ENCODE peak calls at places on chromosome 12, in ten cellular contexts. R, A, C, M, H, V, S, B, F and Q are unnamed samples.

GRCh38 chr12:130649101-130649571 is 67.0 kb downstream of the RIMBP2 start:
- DNase-seq in R (no peak), A (no peak), C (no peak), M (no peak), H (no peak), V (no peak), S (no peak), B (no peak), F (no peak), Q (no peak)

GRCh38 chr12:49553512-49554088 is 14.3 kb downstream of the MCRS1 start:
- DNase-seq in R (no peak), A (no peak), C (no peak), M (no peak), H (peak; percentile 52), V (no peak), S (no peak), B (peak; percentile 44), F (peak; percentile 46), Q (no peak)

GRCh38 chr12:120376416-120376815 is 7.5 kb upstream of the MSI1 start:
- DNase-seq in R (no peak), A (no peak), C (no peak), M (no peak), H (no peak), V (no peak), S (no peak), B (no peak), F (no peak), Q (no peak)

GRCh38 chr12:5138256-5138655 is 94.6 kb downstream of the KCNA5 start:
- DNase-seq in R (no peak), A (no peak), C (no peak), M (no peak), H (no peak), V (no peak), S (no peak), B (no peak), F (no peak), Q (no peak)

GRCh38 chr12:112584266-112584722 is 165.5 kb downstream of the PTPN11 start:
- DNase-seq in R (no peak), A (no peak), C (no peak), M (no peak), H (peak; percentile 42), V (no peak), S (no peak), B (no peak), F (no peak), Q (no peak)

GRCh38 chr12:125586441-125586840 is 521.2 kb downstream of the AACS start:
- DNase-seq in R (no peak), A (no peak), C (no peak), M (no peak), H (no peak), V (no peak), S (no peak), B (no peak), F (no peak), Q (no peak)

GRCh38 chr12:114404451-114405198 is 1.3 kb downstream of the TBX5 start:
- DNase-seq in R (no peak), A (no peak), C (no peak), M (no peak), H (no peak), V (no peak), S (peak; percentile 40), B (no peak), F (no peak), Q (no peak)

GRCh38 chr12:7108042-7108927 is 729 bp downstream of the C1RL start:
- DNase-seq in R (peak; percentile 79), A (peak; percentile 83), C (peak; percentile 78), M (peak; percentile 83), H (peak; percentile 74), V (peak; percentile 55), S (peak; percentile 87), B (peak; percentile 28), F (peak; percentile 71), Q (peak; percentile 35)

GRCh38 chr12:43453761-43454160 is 98.2 kb downstream of the ADAMTS20 start:
- DNase-seq in R (no peak), A (no peak), C (no peak), M (no peak), H (no peak), V (no peak), S (no peak), B (no peak), F (no peak), Q (no peak)

GRCh38 chr12:98745578-98746391 is 100.7 kb downstream of the APAF1 start:
- DNase-seq in R (no peak), A (no peak), C (no peak), M (no peak), H (no peak), V (no peak), S (peak; percentile 42), B (peak; percentile 39), F (no peak), Q (no peak)

GRCh38 chr12:5187136-5187535 is 143.5 kb downstream of the KCNA5 start:
- DNase-seq in R (no peak), A (no peak), C (no peak), M (no peak), H (no peak), V (no peak), S (no peak), B (no peak), F (no peak), Q (no peak)

GRCh38 chr12:114668151-114668891 is 15.7 kb downstream of the TBX3 start:
- DNase-seq in R (peak; percentile 73), A (peak; percentile 84), C (peak; percentile 81), M (peak; percentile 64), H (peak; percentile 46), V (no peak), S (peak; percentile 76), B (peak; percentile 38), F (no peak), Q (peak; percentile 19)

GRCh38 chr12:2057041-2057792 is 4.4 kb downstream of the CACNA1C start:
- DNase-seq in R (peak; percentile 58), A (peak; percentile 53), C (peak; percentile 66), M (peak; percentile 66), H (no peak), V (no peak), S (peak; percentile 73), B (peak; percentile 34), F (peak; percentile 18), Q (no peak)

GRCh38 chr12:66240106-66240820 is 51.2 kb downstream of the IRAK3 start:
- DNase-seq in R (no peak), A (no peak), C (no peak), M (no peak), H (no peak), V (no peak), S (no peak), B (no peak), F (no peak), Q (no peak)

GRCh38 chr12:96140110-96140509 is 54.1 kb upstream of the ELK3 start:
- DNase-seq in R (no peak), A (no peak), C (no peak), M (no peak), H (no peak), V (no peak), S (peak; percentile 46), B (no peak), F (no peak), Q (no peak)

GRCh38 chr12:108455706-108456105 is 59.4 kb upstream of the FICD start:
- DNase-seq in R (no peak), A (no peak), C (no peak), M (no peak), H (no peak), V (peak; percentile 26), S (no peak), B (no peak), F (no peak), Q (no peak)

GRCh38 chr12:128947199-128947598 is 93.9 kb downstream of the GLT1D1 start:
- DNase-seq in R (no peak), A (no peak), C (no peak), M (no peak), H (no peak), V (no peak), S (no peak), B (no peak), F (no peak), Q (no peak)

GRCh38 chr12:31220061-31220460 is 105.9 kb downstream of the SINHCAF start:
- DNase-seq in R (no peak), A (no peak), C (no peak), M (no peak), H (no peak), V (no peak), S (no peak), B (no peak), F (no peak), Q (no peak)

GRCh38 chr12:74985293-74985985 is 224.2 kb downstream of the KCNC2 start:
- DNase-seq in R (no peak), A (no peak), C (no peak), M (no peak), H (no peak), V (no peak), S (no peak), B (no peak), F (no peak), Q (no peak)

GRCh38 chr12:89880695-89881350 is 172.2 kb upstream of the ATP2B1 start:
- DNase-seq in R (no peak), A (no peak), C (no peak), M (no peak), H (no peak), V (peak; percentile 91), S (no peak), B (no peak), F (peak; percentile 69), Q (no peak)
- H3K4me3 ChIP-seq in R (no peak overlapping the region), A (no peak overlapping the region), C (no peak overlapping the region), M (no peak overlapping the region), H (no peak overlapping the region), V (peak overlapping the region; percentile 53), S (no peak overlapping the region), B (no peak overlapping the region), F (peak overlapping the region; percentile 25), Q (no peak overlapping the region)

GRCh38 chr12:14410841-14411569 is 45.5 kb downstream of the ATF7IP start:
- DNase-seq in R (no peak), A (no peak), C (no peak), M (no peak), H (peak; percentile 57), V (no peak), S (peak; percentile 29), B (peak; percentile 21), F (no peak), Q (no peak)
- H3K9me3 ChIP-seq in R (peaks cover 7% of the 10 kb centered on the region), A (peaks cover 11% of the 10 kb centered on the region), C (no peaks in the 10 kb centered on the region), M (no peaks in the 10 kb centered on the region), H (peaks cover 29% of the 10 kb centered on the region), V (peaks cover 42% of the 10 kb centered on the region), S (no peaks in the 10 kb centered on the region), B (no peaks in the 10 kb centered on the region), F (no peaks in the 10 kb centered on the region), Q (no peaks in the 10 kb centered on the region)

GRCh38 chr12:122872815-122873361 is 23.0 kb downstream of the VPS37B start:
- DNase-seq in R (no peak), A (no peak), C (no peak), M (no peak), H (no peak), V (no peak), S (no peak), B (no peak), F (no peak), Q (no peak)
- H3K4me3 ChIP-seq in R (peak overlapping the region; percentile 60), A (peak overlapping the region; percentile 17), C (no peak overlapping the region), M (no peak overlapping the region), H (no peak overlapping the region), V (no peak overlapping the region), S (no peak overlapping the region), B (no peak overlapping the region), F (no peak overlapping the region), Q (no peak overlapping the region)

DNA sequence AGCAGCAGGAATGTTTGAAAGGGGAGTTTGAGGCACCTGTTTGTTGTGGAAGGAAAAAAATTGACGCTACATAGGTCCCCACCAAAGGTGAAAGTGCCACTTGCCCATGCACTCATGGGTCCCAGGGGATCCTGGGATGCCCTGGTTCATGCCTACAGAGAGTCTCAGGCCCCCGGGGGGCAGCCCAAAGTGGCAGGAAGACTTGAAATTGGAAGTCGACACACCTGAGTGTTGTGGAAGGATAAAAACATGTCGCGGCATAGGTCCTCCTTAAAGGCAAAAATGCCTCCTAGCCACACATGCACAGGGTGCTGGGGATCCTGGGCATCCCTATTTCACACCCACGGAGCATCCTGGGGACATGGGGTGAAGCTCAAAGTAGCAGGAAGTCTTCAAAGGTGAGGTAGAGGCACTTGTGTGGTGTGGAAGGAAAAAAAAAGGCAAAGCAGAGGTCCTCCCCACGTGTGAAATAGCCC is 576.1 kb downstream of the ALG10 start:
- DNase-seq in R (no peak), A (no peak), C (no peak), M (no peak), H (no peak), V (no peak), S (no peak), B (no peak), F (no peak), Q (no peak)
- H3K9me3 ChIP-seq in R (peaks cover 100% of the 10 kb centered on the region), A (peaks cover 16% of the 10 kb centered on the region), C (peaks cover 42% of the 10 kb centered on the region), M (peaks cover 81% of the 10 kb centered on the region), H (peaks cover 8% of the 10 kb centered on the region), V (no peaks in the 10 kb centered on the region), S (no peaks in the 10 kb centered on the region), B (peaks cover 7% of the 10 kb centered on the region), F (peaks cover under 1% of the 10 kb centered on the region), Q (peaks cover 39% of the 10 kb centered on the region)